ENCODE peak calls at places on chromosomes 3 and 15, in seven cellular contexts. I is GM23338, X is HCT116, U is neural progenitor cell, D is OCI-LY7, Q is hepatocyte, Y is SK-N-SH. W is an unnamed sample. For H3K4me1, the result is how much of the 10 kb centered on the place peaks cover.

GRCh38 chr15:83913034-83913632 is 259.2 kb downstream of the ADAMTSL3 start:
- DNase-seq in I (no peak), X (no peak), U (no peak), D (no peak), Q (no peak), Y (no peak), W (no peak)

GRCh38 chr3:76505202-76505875 is 534.6 kb upstream of the ROBO2 start:
- DNase-seq in I (no peak), X (no peak), U (no peak), D (no peak), Q (no peak), Y (no peak), W (peak)

GRCh38 chr3:132231633-132232032 is 85.6 kb upstream of the ACP3 start:
- DNase-seq in I (no peak), X (peak), U (no peak), D (no peak), Q (peak), Y (no peak), W (no peak)

GRCh38 chr3:195195321-195196209 is 75.4 kb downstream of the XXYLT1 start:
- DNase-seq in I (peak), X (no peak), U (peak), D (no peak), Q (no peak), Y (no peak), W (no peak)

GRCh38 chr15:67145710-67146109 is 80.3 kb downstream of the SMAD3 start:
- DNase-seq in I (no peak), X (no peak), U (no peak), D (no peak), Q (no peak), Y (no peak), W (no peak)

GRCh38 chr15:35194296-35194695 is 109.2 kb upstream of the NANOGP8 start:
- DNase-seq in I (no peak), X (no peak), U (no peak), D (no peak), Q (no peak), Y (no peak), W (no peak)

GRCh38 chr3:112092439-112093179 is 6.4 kb downstream of the C3orf52 start:
- DNase-seq in I (peak), X (no peak), U (peak), D (peak), Q (no peak), Y (no peak), W (peak)

GRCh38 chr3:188760408-188760807 is 411.4 kb upstream of the TPRG1 start:
- DNase-seq in I (no peak), X (no peak), U (no peak), D (no peak), Q (no peak), Y (no peak), W (no peak)

GRCh38 chr3:68249265-68249664 is 594.9 kb upstream of the SUCLG2 start:
- DNase-seq in I (no peak), X (no peak), U (no peak), D (no peak), Q (no peak), Y (no peak), W (no peak)

GRCh38 chr3:123522666-123523412 is 62.0 kb downstream of the HACD2 start:
- DNase-seq in I (no peak), X (no peak), U (no peak), D (no peak), Q (no peak), Y (no peak), W (peak)

GRCh38 chr3:425094-425493 is 228.5 kb downstream of the CHL1 start:
- DNase-seq in I (no peak), X (no peak), U (no peak), D (no peak), Q (no peak), Y (peak), W (no peak)

GRCh38 chr3:50242778-50243551 is 7.0 kb downstream of the GNAI2 start:
- DNase-seq in I (peak), X (no peak), U (no peak), D (peak), Q (no peak), Y (no peak), W (no peak)

GRCh38 chr3:57652203-57652602 is 40.7 kb downstream of the DENND6A start:
- DNase-seq in I (no peak), X (no peak), U (no peak), D (no peak), Q (no peak), Y (no peak), W (no peak)

GRCh38 chr3:154568064-154568463 is 138.1 kb upstream of the GPR149 start:
- DNase-seq in I (no peak), X (no peak), U (no peak), D (no peak), Q (no peak), Y (no peak), W (no peak)
- H3K4me2 ChIP-seq in I (no peak), X (no peak), U (no peak), D (no peak), Q (no peak), Y (no peak), W (no peak)

DNA sequence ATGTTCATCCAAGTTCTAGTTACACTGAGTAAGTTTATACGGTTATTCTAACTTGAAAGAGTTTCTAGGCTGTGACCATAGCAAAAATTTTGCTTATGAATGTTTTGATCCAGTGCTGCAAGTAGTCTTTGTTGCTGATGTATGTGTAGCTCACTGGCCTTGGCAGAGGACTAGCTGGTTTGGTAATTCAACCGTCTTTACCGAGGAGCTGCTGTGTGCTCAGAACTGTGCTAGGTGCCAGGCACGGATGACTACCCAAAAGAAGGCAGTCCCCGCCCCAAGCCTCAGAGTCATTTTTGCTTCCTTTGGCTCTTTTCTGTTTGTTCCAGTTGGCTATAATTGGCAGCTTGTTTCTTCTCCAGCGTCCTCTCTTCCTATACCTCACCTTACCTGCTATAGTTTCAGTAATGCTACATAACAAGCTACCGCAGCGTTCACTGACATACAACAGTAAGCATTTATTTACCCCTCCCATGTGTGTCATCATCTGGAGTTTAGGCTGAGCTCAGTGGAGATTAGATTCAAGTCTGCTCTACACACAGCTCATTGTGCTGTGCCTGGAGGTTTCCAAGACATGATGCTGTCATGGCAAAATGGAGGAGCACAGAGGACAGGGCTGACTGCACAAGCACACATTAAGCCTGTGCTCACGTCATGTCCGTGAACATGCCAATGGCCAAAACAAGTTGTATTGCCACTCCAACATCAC is 334.0 kb upstream of the TRIM42 start:
- DNase-seq in I (no peak), X (no peak), U (no peak), D (no peak), Q (no peak), Y (no peak), W (no peak)
- H3K4me1 ChIP-seq in I (under half), X (under half), U (under half), D (under half), Q (under half), Y (under half), W (under half)

DNA sequence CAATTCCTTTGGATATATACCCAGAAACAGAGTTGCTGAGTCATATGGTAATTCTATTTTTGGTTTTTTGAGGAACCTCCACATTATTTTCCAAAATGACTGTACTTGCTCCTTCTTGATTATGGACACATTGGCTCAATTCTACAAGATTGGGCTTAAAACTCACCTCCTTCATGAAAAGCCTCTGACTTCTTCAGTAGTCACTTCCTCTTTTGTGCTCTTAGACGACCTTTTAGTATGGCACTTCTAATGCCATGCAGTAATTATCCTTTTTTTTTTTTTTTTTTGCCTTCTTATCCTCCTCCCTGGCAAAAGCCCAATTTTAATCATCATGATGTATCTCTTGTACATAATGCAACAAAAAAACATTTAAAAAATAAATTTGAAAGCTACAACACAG is 33.0 kb upstream of the ABHD17C start:
- DNase-seq in I (no peak), X (no peak), U (no peak), D (peak), Q (no peak), Y (no peak), W (no peak)
- TF ChIP-seq EZH2phosphoT487 in I (no peak), X (no peak), U (no peak), D (no peak), Q (no peak), Y (no peak), W (no peak)

GRCh38 chr15:31364301-31365031 is 37.8 kb downstream of the KLF13 start:
- DNase-seq in I (no peak), X (no peak), U (peak), D (peak), Q (no peak), Y (peak), W (no peak)
- H3K4me2 ChIP-seq in I (peak), X (no peak), U (no peak), D (peak), Q (peak), Y (no peak), W (peak)

GRCh38 chr15:75050283-75050682 is 26.9 kb downstream of the PPCDC start:
- DNase-seq in I (no peak), X (no peak), U (no peak), D (no peak), Q (no peak), Y (no peak), W (no peak)
- H3K4me1 ChIP-seq in I (under half), X (under half), U (under half), D (under half), Q (under half), Y (under half), W (under half)

DNA sequence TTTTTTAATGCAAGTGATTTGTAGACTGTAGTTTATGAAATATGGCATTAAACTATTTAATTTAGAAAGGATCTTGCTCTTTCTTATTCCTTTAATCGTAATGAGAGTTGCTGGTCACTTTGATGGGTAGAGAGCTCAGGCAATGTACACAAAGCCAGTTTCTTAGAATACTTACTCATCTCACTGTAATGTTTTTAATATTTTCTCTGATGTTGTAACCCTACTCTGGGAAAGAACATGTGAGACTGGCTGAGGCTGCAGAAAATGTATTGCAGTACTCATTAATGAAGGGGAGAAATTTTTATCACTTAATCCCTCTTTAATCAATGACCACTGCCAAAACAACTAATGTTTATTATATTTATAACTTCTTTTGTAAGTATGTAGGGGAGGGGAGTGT is 479.4 kb upstream of the KCNMB2 start:
- DNase-seq in I (no peak), X (no peak), U (no peak), D (no peak), Q (no peak), Y (no peak), W (no peak)
- TF ChIP-seq EZH2phosphoT487 in I (no peak), X (no peak), U (no peak), D (no peak), Q (no peak), Y (no peak), W (no peak)

GRCh38 chr15:92840149-92840548 is 60.0 kb upstream of the CHD2 start:
- DNase-seq in I (no peak), X (no peak), U (no peak), D (no peak), Q (no peak), Y (no peak), W (no peak)

GRCh38 chr15:92843326-92843725 is 56.8 kb upstream of the CHD2 start:
- DNase-seq in I (no peak), X (no peak), U (no peak), D (no peak), Q (no peak), Y (no peak), W (no peak)

GRCh38 chr15:92845109-92845508 is 55.0 kb upstream of the CHD2 start:
- DNase-seq in I (no peak), X (no peak), U (no peak), D (peak), Q (peak), Y (no peak), W (peak)

GRCh38 chr15:92843819-92844218 is 56.3 kb upstream of the CHD2 start:
- DNase-seq in I (peak), X (no peak), U (no peak), D (no peak), Q (no peak), Y (no peak), W (no peak)

DNA sequence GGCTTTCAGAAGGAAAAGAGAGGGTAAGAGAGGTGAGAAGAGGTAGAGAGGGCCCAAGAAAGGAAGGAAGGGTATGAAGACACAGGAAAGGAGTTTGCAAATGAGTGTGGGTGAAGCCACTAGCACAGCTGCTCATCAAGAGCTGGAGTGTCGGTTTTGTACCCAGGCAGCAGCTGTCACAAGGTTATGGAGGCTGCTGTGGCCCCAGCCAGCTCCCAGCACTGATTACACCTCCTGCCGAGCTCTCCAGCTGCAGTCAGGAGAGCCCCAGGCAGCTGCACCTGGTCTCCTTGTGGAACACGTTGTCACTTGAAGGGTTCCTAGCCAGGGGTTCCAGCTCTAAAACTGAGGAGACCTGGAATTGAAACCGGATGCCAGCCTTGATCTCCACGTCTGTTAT is 60.4 kb upstream of the CHD2 start:
- DNase-seq in I (no peak), X (no peak), U (no peak), D (peak), Q (no peak), Y (no peak), W (peak)
- H3K4me2 ChIP-seq in I (no peak), X (no peak), U (no peak), D (peak), Q (no peak), Y (no peak), W (peak)

GRCh38 chr3:157154563-157155333 is 5.2 kb downstream of the CCNL1 start:
- DNase-seq in I (no peak), X (no peak), U (no peak), D (no peak), Q (no peak), Y (no peak), W (peak)
- H3K4me1 ChIP-seq in I (under half), X (under half), U (under half), D (under half), Q (under half), Y (under half), W (half or more)